ENCODE peak calls at places on chromosomes 16 and 17, in six cellular contexts. R, X, V, T, U and O are unnamed samples.

GRCh38 chr16:72637306-72637705 is 410.6 kb downstream of the ZFHX3 start:
- DNase-seq in R (no peak), X (no peak), V (peak; percentile 79), T (no peak), U (no peak), O (peak; percentile 85)

GRCh38 chr17:27573971-27574525 is 56.9 kb upstream of the LGALS9 start:
- DNase-seq in R (no peak), X (peak; percentile 56), V (no peak), T (no peak), U (no peak), O (peak; percentile 70)

GRCh38 chr16:64882385-64882784 is 239.5 kb downstream of the CDH11 start:
- DNase-seq in R (no peak), X (no peak), V (no peak), T (peak; percentile 22), U (no peak), O (no peak)

GRCh38 chr16:82368041-82368440 is 198.0 kb upstream of the MPHOSPH6 start:
- DNase-seq in R (peak; percentile 11), X (peak; percentile 76), V (peak; percentile 13), T (peak; percentile 27), U (no peak), O (peak; percentile 2)

GRCh38 chr17:50203086-50203485 is 1.7 kb upstream of the COL1A1 start:
- DNase-seq in R (no peak), X (no peak), V (no peak), T (no peak), U (no peak), O (peak; percentile 84)

GRCh38 chr17:4872786-4873185 is 26.6 kb upstream of the C17orf107 start:
- DNase-seq in R (no peak), X (no peak), V (no peak), T (no peak), U (no peak), O (peak; percentile 9)

GRCh38 chr17:82927661-82928601 is 88.1 kb upstream of the ZNF750 start:
- DNase-seq in R (no peak), X (no peak), V (no peak), T (no peak), U (no peak), O (no peak)

GRCh38 chr17:27879987-27880608 is 13.1 kb downstream of the LYRM9 start:
- DNase-seq in R (peak; percentile 66), X (peak; percentile 96), V (peak; percentile 70), T (peak; percentile 87), U (peak; percentile 23), O (peak; percentile 60)

GRCh38 chr17:72120878-72121163 is at the start of gene SOX9:
- DNase-seq in R (no peak), X (peak; percentile 99), V (peak; percentile 97), T (peak; percentile 95), U (peak; percentile 79), O (peak; percentile 79)

GRCh38 chr17:63571632-63572310 is 21.5 kb downstream of the DCAF7 start:
- DNase-seq in R (no peak), X (peak; percentile 5), V (peak; percentile 52), T (no peak), U (no peak), O (peak; percentile 83)

GRCh38 chr16:31476305-31477219 is 4.6 kb downstream of the TGFB1I1 start:
- DNase-seq in R (peak; percentile 92), X (peak; percentile 95), V (peak; percentile 70), T (peak; percentile 97), U (peak; percentile 51), O (no peak)